ENCODE peak calls at places on chromosomes 7 and 10, in four cellular contexts. B is AG04450, R is PC-9, J is AG09309. T is an unnamed sample.

GRCh38 chr10:27240891-27241639 is 468 bp upstream of the ACBD5 start:
- DNase-seq in B (no peak), R (peak), J (no peak), T (no peak)

GRCh38 chr10:10094700-10095099 is 923.0 kb upstream of the CELF2 start:
- DNase-seq in B (peak), R (no peak), J (no peak), T (no peak)

GRCh38 chr7:90825779-90826178 is 229.7 kb downstream of the CDK14 start:
- DNase-seq in B (no peak), R (no peak), J (peak), T (no peak)

GRCh38 chr7:16637279-16637795 is 8.2 kb downstream of the ANKMY2 start:
- DNase-seq in B (no peak), R (no peak), J (no peak), T (no peak)

GRCh38 chr7:63096141-63096540 is 902.5 kb upstream of the ZNF722 start:
- DNase-seq in B (no peak), R (no peak), J (no peak), T (no peak)

GRCh38 chr7:78636727-78637126 is 816.7 kb downstream of the MAGI2 start:
- DNase-seq in B (no peak), R (no peak), J (no peak), T (no peak)

GRCh38 chr10:15346440-15347141 is 24.5 kb downstream of the FAM171A1 start:
- DNase-seq in B (no peak), R (no peak), J (no peak), T (no peak)

GRCh38 chr7:4051696-4052095 is 630.4 kb upstream of the FOXK1 start:
- DNase-seq in B (no peak), R (no peak), J (no peak), T (no peak)

GRCh38 chr7:26199301-26200112 is 1.0 kb downstream of the HNRNPA2B1 start:
- DNase-seq in B (no peak), R (no peak), J (no peak), T (peak)

GRCh38 chr7:31261373-31261772 is 79.2 kb downstream of the NEUROD6 start:
- DNase-seq in B (no peak), R (no peak), J (no peak), T (no peak)

GRCh38 chr7:85554294-85554877 is 367.5 kb upstream of the SEMA3D start:
- DNase-seq in B (peak), R (peak), J (peak), T (no peak)

GRCh38 chr7:118311121-118311803 is 86.8 kb downstream of the ANKRD7 start:
- DNase-seq in B (no peak), R (no peak), J (no peak), T (no peak)

GRCh38 chr10:69048103-69048502 is 39.8 kb upstream of the SRGN start:
- DNase-seq in B (no peak), R (no peak), J (no peak), T (no peak)

GRCh38 chr10:127899766-127900382 is 7.0 kb upstream of the PTPRE start:
- DNase-seq in B (no peak), R (no peak), J (no peak), T (no peak)

GRCh38 chr7:362416-363096 is 72.6 kb downstream of the FOXL3 start:
- DNase-seq in B (no peak), R (no peak), J (no peak), T (no peak)

GRCh38 chr7:133804127-133804526 is 323.0 kb upstream of the LRGUK start:
- DNase-seq in B (no peak), R (no peak), J (no peak), T (no peak)

GRCh38 chr10:110357252-110357780 is 52.6 kb upstream of the SMNDC1 start:
- DNase-seq in B (peak), R (no peak), J (peak), T (no peak)

GRCh38 chr7:882336-883028 is 6.1 kb downstream of the GET4 start:
- DNase-seq in B (no peak), R (no peak), J (no peak), T (no peak)

GRCh38 chr7:85866540-85866939 is 679.7 kb upstream of the SEMA3D start:
- DNase-seq in B (no peak), R (no peak), J (no peak), T (no peak)

GRCh38 chr7:26492816-26493215 is 201.2 kb downstream of the SNX10 start:
- DNase-seq in B (no peak), R (no peak), J (no peak), T (no peak)

GRCh38 chr10:126397640-126398382 is 9.5 kb upstream of the ADAM12 start:
- DNase-seq in B (peak), R (peak), J (peak), T (no peak)

GRCh38 chr7:71442492-71443196 is 310.7 kb downstream of the GALNT17 start:
- DNase-seq in B (no peak), R (no peak), J (no peak), T (no peak)

GRCh38 chr7:50560865-50561351 is 4.3 kb downstream of the DDC start:
- DNase-seq in B (no peak), R (no peak), J (no peak), T (no peak)

GRCh38 chr10:75208177-75208576 is 2.4 kb upstream of the VDAC2 start:
- DNase-seq in B (no peak), R (no peak), J (peak), T (no peak)

GRCh38 chr7:1388021-1388704 is 71.1 kb downstream of the MICALL2 start:
- DNase-seq in B (no peak), R (no peak), J (no peak), T (no peak)

GRCh38 chr10:18659784-18660561 is 742 bp downstream of the ARL5B start:
- DNase-seq in B (no peak), R (peak), J (no peak), T (no peak)

GRCh38 chr10:89523274-89523673 is 12.1 kb downstream of the SLC16A12 start:
- DNase-seq in B (no peak), R (no peak), J (no peak), T (no peak)

GRCh38 chr10:630581-631073 is 58.8 kb downstream of the DIP2C start:
- DNase-seq in B (no peak), R (no peak), J (no peak), T (no peak)

GRCh38 chr7:1693419-1693990 is 23.4 kb downstream of the ELFN1 start:
- DNase-seq in B (no peak), R (no peak), J (no peak), T (peak)

GRCh38 chr10:85528318-85528652 is 838.3 kb downstream of the GRID1 start:
- DNase-seq in B (no peak), R (no peak), J (no peak), T (no peak)

GRCh38 chr10:58384536-58384998 is 643 bp upstream of the TFAM start:
- DNase-seq in B (no peak), R (no peak), J (no peak), T (no peak)

GRCh38 chr7:157544980-157545680 is 208.3 kb downstream of the DNAJB6 start:
- DNase-seq in B (no peak), R (no peak), J (no peak), T (no peak)

GRCh38 chr10:124145109-124145860 is 51.9 kb upstream of the CHST15 start:
- DNase-seq in B (no peak), R (no peak), J (no peak), T (no peak)

GRCh38 chr7:155813791-155814568 is 1.7 kb upstream of the SHH start:
- DNase-seq in B (no peak), R (no peak), J (no peak), T (no peak)

DNA sequence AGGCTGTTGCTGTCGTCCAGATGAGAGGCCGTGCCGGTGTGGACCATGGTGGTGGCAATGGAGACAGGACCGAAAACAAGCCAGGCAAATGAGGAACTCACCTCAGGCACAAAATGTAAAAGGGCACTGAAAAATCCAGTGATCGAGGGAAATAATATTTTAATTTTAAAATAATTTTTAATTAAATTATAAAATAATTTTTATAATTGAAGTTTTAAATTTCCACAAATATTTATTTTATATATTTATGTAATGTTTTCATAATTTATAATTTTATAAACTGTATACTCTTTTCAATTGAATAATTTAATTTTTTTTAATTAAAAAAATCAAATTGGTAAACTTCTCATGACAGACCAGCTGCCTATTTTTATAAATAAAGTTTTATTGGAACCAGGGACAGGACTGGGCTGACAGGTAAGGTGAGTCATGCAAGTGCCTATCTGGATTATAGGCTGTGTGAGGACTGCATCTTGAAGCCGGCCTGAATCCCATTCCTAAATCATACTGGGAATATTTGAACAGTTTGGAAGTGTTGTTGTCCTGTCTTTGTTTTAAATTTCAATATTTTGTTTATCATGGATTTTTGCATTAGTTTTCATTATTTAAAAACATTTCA is 15.6 kb downstream of the ACSM6 start:
- DNase-seq in B (no peak), R (no peak), J (no peak), T (no peak)
- TF ChIP-seq CTCF in B (no peak), R (no peak), J (no peak), T (no peak)

GRCh38 chr10:95964786-95965185 is 57.0 kb downstream of the CC2D2B start:
- DNase-seq in B (no peak), R (no peak), J (no peak), T (no peak)

GRCh38 chr10:95963992-95964391 is 56.2 kb downstream of the CC2D2B start:
- DNase-seq in B (no peak), R (no peak), J (no peak), T (no peak)

GRCh38 chr10:95963202-95963991 is 55.6 kb downstream of the CC2D2B start:
- DNase-seq in B (no peak), R (no peak), J (no peak), T (no peak)
- TF ChIP-seq CTCF in B (no peak), R (no peak), J (no peak), T (no peak)

DNA sequence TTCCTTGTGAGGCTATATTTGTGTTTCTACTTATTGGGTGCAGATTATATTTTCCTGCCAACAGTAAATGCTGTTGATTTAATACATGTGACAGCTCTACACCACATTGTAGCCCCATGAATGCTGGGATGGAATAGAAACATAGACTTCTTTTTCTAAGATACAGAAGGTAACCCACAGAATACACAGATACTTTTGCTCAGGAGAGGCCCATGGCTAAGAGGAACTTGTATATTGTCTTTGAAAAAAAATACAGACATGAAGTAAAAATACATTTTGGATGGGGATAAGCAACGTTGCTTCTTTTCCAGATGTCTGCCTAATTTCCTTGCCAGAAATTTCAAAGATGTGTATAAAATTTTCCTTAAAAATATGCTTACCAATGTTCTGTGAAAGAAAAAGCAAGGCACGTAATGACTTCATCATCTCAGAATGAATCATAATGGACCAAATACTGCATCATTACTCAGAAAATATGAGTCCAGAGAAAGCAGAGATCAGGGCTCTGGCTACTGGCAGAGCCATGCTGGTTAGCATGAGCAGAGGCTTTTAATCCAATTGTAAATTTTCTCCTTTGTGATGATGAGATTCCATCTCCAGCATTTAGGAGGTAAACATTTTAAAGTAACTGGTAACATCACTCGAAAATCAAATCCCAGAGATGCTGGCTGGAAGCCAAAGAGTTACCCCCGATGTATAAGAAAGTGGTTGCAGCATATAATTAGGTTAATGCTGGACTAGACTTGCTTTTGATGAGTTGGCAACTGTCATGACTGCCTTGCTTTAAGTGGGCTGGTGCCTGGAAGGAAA is 272.6 kb downstream of the SEMA3A start:
- DNase-seq in B (no peak), R (no peak), J (no peak), T (no peak)
- TF ChIP-seq CTCF in B (no peak), R (no peak), J (no peak), T (no peak)

DNA sequence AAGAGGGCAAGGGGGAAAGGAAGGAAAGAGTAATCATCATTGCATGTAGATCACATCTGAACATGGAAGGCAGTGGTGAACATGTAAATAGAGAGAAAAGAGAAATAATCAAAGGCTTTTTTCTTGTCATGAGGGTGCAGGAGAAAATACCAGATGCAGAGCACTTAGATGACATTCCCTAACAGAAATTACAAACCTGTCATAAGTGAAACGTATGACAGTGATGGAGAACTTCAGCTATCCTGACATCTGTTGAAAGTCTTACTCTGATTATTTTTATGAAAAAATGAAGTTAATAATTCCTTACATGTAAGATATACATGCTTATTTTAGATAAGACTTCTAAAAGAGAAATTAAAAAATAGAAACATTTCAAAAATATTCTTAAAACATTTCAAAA is 54.7 kb downstream of the BRAF start:
- DNase-seq in B (no peak), R (no peak), J (no peak), T (no peak)
- TF ChIP-seq CTCF in B (no peak), R (no peak), J (no peak), T (no peak)

DNA sequence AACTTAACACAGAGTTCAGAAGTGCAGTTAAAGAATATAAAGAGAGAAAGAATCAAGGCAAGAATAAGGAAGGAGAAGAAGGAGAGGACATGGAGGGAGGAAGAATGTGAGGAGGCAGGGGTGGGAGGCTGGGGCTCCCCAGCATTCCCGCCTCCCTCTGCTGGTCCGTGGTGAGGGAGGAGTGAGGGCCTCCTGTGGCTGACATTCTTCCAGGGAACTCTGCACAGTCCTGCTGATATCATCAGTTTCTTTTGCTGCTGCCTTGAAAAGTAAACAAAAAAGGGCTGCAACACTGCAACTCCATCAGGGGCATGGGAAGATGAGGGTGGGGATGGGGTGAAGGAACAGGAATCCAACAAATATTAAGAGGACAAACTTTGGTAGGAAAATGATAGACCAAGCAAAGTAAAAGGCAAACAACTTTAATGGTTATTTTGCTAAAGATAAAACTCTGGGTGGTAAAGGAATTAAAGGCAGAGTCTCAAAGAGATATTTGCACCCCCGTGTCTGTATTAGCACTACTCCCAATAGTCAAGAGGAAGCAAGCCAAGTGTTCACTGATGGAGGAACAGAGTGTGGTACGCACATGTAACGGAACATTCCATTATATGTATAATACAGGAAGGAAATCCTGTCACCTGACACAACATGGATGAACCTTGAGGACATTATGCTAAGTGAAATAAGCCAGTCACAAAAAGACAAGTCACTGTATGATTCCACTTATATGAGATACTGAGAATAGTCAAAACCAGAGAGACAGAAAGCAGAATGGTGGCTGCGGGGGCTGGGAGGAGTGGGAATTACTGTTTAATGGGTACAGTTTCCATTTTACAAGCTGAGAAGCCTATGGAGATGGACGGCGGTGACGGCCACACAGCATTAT is 8.0 kb upstream of the SPOCK2 start:
- DNase-seq in B (no peak), R (peak), J (no peak), T (no peak)
- TF ChIP-seq CTCF in B (peak), R (no peak), J (no peak), T (no peak)

GRCh38 chr10:50552771-50553535 is 70.8 kb downstream of the SGMS1 start:
- DNase-seq in B (no peak), R (no peak), J (no peak), T (no peak)
- TF ChIP-seq CTCF in B (peak), R (no peak), J (peak), T (no peak)

GRCh38 chr7:136138991-136139390 is 161.8 kb upstream of the MTPN start:
- DNase-seq in B (no peak), R (no peak), J (no peak), T (no peak)
- TF ChIP-seq CTCF in B (no peak), R (no peak), J (no peak), T (no peak)